ENCODE peak calls at places on chromosomes 5 and 9, in ten cellular contexts. X is nucleus accumbens; Q is activated CD8-positive, alpha-beta memory T cell treated with anti-CD3 and anti-CD28 coated beads, Interleukin-2, amount 10 ng/mL, durations not matched to agents 7 days and 5 days; V is lower lobe of right lung; B is activated CD4-positive, alpha-beta T cell treated with anti-CD3 and anti-CD28 coated beads, Interleukin-2, amount 10 ng/mL, durations not matched to agents 7 days and 5 days; G is ACHN; C is ecto neural progenitor cell; K is left colon; W is activated effector memory CD4-positive, alpha-beta T cell treated with Interleukin-2 at 50 U/mL for 16 hours; T is astrocyte of the spinal cord. E is an unnamed sample.

GRCh38 chr5:122323132-122323548 is 11.1 kb downstream of the SNCAIP start:
- DNase-seq in X (no peak), Q (no peak), V (no peak), B (no peak), G (no peak), C (no peak), K (no peak), W (no peak), T (peak), E (no peak)

GRCh38 chr5:132419517-132420468 is 50.3 kb downstream of the SLC22A5 start:
- DNase-seq in X (peak), Q (peak), V (peak), B (peak), G (peak), C (peak), K (peak), W (peak), T (peak), E (no peak)

GRCh38 chr5:100856462-100856861 is 46.6 kb downstream of the ST8SIA4 start:
- DNase-seq in X (no peak), Q (no peak), V (no peak), B (no peak), G (no peak), C (no peak), K (no peak), W (no peak), T (no peak), E (no peak)

GRCh38 chr5:80406980-80407734 is 707 bp upstream of the ZFYVE16 start:
- DNase-seq in X (no peak), Q (no peak), V (peak), B (peak), G (no peak), C (no peak), K (peak), W (no peak), T (no peak), E (peak)

GRCh38 chr5:93575466-93575865 is 5.6 kb downstream of the NR2F1-AS1 start:
- DNase-seq in X (no peak), Q (no peak), V (no peak), B (no peak), G (no peak), C (no peak), K (no peak), W (no peak), T (peak), E (no peak)

GRCh38 chr5:95728494-95729114 is 2.5 kb upstream of the RHOBTB3 start:
- DNase-seq in X (no peak), Q (no peak), V (no peak), B (no peak), G (no peak), C (no peak), K (no peak), W (no peak), T (no peak), E (no peak)

GRCh38 chr9:88587885-88588628 is 53.1 kb downstream of the NXNL2 start:
- DNase-seq in X (no peak), Q (no peak), V (no peak), B (no peak), G (no peak), C (no peak), K (no peak), W (no peak), T (no peak), E (no peak)

GRCh38 chr9:2281031-2281802 is 266.1 kb downstream of the SMARCA2 start:
- DNase-seq in X (no peak), Q (no peak), V (no peak), B (no peak), G (no peak), C (no peak), K (no peak), W (no peak), T (no peak), E (no peak)

GRCh38 chr9:27154923-27155322 is 45.9 kb downstream of the TEK start:
- DNase-seq in X (no peak), Q (no peak), V (no peak), B (no peak), G (no peak), C (no peak), K (no peak), W (no peak), T (peak), E (no peak)

GRCh38 chr9:94869415-94869838 is 142.9 kb downstream of the AOPEP start:
- DNase-seq in X (no peak), Q (no peak), V (no peak), B (no peak), G (no peak), C (no peak), K (no peak), W (no peak), T (peak), E (no peak)

GRCh38 chr9:136821333-136822031 is 13.7 kb downstream of the RABL6 start:
- DNase-seq in X (no peak), Q (no peak), V (no peak), B (no peak), G (no peak), C (peak), K (no peak), W (no peak), T (peak), E (no peak)

GRCh38 chr5:164562271-164562856 is 1056.9 kb downstream of the MAT2B start:
- DNase-seq in X (no peak), Q (no peak), V (no peak), B (no peak), G (no peak), C (no peak), K (no peak), W (no peak), T (no peak), E (no peak)

GRCh38 chr5:168244838-168245555 is 46.4 kb upstream of the WWC1 start:
- DNase-seq in X (no peak), Q (no peak), V (no peak), B (no peak), G (no peak), C (no peak), K (no peak), W (no peak), T (no peak), E (no peak)

GRCh38 chr5:73644385-73644963 is 18.5 kb downstream of the ARHGEF28 start:
- DNase-seq in X (no peak), Q (no peak), V (no peak), B (no peak), G (no peak), C (no peak), K (no peak), W (no peak), T (no peak), E (no peak)

GRCh38 chr5:169538935-169539334 is 44.6 kb upstream of the SPDL1 start:
- DNase-seq in X (no peak), Q (no peak), V (no peak), B (no peak), G (no peak), C (no peak), K (no peak), W (no peak), T (no peak), E (no peak)

GRCh38 chr5:160397492-160397891 is 2.4 kb downstream of the FAM200C start:
- DNase-seq in X (no peak), Q (no peak), V (no peak), B (no peak), G (no peak), C (no peak), K (no peak), W (no peak), T (no peak), E (no peak)

GRCh38 chr5:111299831-111300432 is 75.7 kb downstream of the CAMK4 start:
- DNase-seq in X (no peak), Q (no peak), V (no peak), B (no peak), G (no peak), C (no peak), K (no peak), W (no peak), T (no peak), E (no peak)

GRCh38 chr5:177402271-177403043 is 2.0 kb upstream of the PFN3 start:
- DNase-seq in X (peak), Q (peak), V (peak), B (peak), G (peak), C (peak), K (peak), W (peak), T (no peak), E (no peak)

GRCh38 chr5:65577141-65577540 is 14.0 kb downstream of the PPWD1 start:
- DNase-seq in X (no peak), Q (no peak), V (no peak), B (no peak), G (no peak), C (no peak), K (no peak), W (no peak), T (peak), E (no peak)

GRCh38 chr9:82456621-82457020 is 468.0 kb downstream of the SPATA31D1 start:
- DNase-seq in X (no peak), Q (no peak), V (no peak), B (no peak), G (no peak), C (no peak), K (no peak), W (no peak), T (peak), E (no peak)

GRCh38 chr9:38650564-38650963 is 30.2 kb upstream of the ANKRD18A start:
- DNase-seq in X (no peak), Q (no peak), V (no peak), B (no peak), G (no peak), C (no peak), K (no peak), W (no peak), T (no peak), E (no peak)

GRCh38 chr5:117813850-117814249 is 1174.5 kb downstream of the DTWD2 start:
- DNase-seq in X (no peak), Q (no peak), V (no peak), B (no peak), G (no peak), C (no peak), K (no peak), W (no peak), T (no peak), E (no peak)

GRCh38 chr9:137789295-137789895 is 88.2 kb upstream of the CACNA1B start:
- DNase-seq in X (no peak), Q (no peak), V (no peak), B (no peak), G (no peak), C (no peak), K (no peak), W (no peak), T (no peak), E (no peak)

GRCh38 chr9:96532173-96532572 is 82.2 kb downstream of the HABP4 start:
- DNase-seq in X (no peak), Q (no peak), V (no peak), B (no peak), G (no peak), C (no peak), K (no peak), W (no peak), T (no peak), E (no peak)

GRCh38 chr5:57503433-57503832 is 20.8 kb upstream of the ACTBL2 start:
- DNase-seq in X (no peak), Q (no peak), V (no peak), B (no peak), G (no peak), C (no peak), K (no peak), W (no peak), T (peak), E (no peak)

GRCh38 chr5:172399826-172400225 is 54.5 kb downstream of the SH3PXD2B start:
- DNase-seq in X (no peak), Q (no peak), V (no peak), B (no peak), G (no peak), C (no peak), K (no peak), W (no peak), T (no peak), E (no peak)

GRCh38 chr5:168346417-168346816 is 55.0 kb downstream of the WWC1 start:
- DNase-seq in X (no peak), Q (no peak), V (no peak), B (no peak), G (peak), C (no peak), K (peak), W (no peak), T (no peak), E (no peak)

GRCh38 chr5:64979518-64979917 is 210.8 kb downstream of the CWC27 start:
- DNase-seq in X (no peak), Q (no peak), V (no peak), B (no peak), G (no peak), C (no peak), K (no peak), W (no peak), T (no peak), E (no peak)

GRCh38 chr5:120848883-120849282 is 384.8 kb downstream of the PRR16 start:
- DNase-seq in X (no peak), Q (no peak), V (no peak), B (no peak), G (no peak), C (no peak), K (no peak), W (no peak), T (no peak), E (no peak)

GRCh38 chr5:6849569-6849968 is 136.3 kb downstream of the TENT4A start:
- DNase-seq in X (no peak), Q (peak), V (no peak), B (no peak), G (no peak), C (no peak), K (no peak), W (no peak), T (no peak), E (no peak)

GRCh38 chr5:134223406-134224251 is 2.2 kb downstream of the PPP2CA start:
- DNase-seq in X (no peak), Q (no peak), V (no peak), B (no peak), G (no peak), C (no peak), K (no peak), W (no peak), T (no peak), E (no peak)

GRCh38 chr9:133893191-133893994 is 98.7 kb downstream of the VAV2 start:
- DNase-seq in X (no peak), Q (no peak), V (no peak), B (no peak), G (no peak), C (no peak), K (no peak), W (no peak), T (no peak), E (no peak)

GRCh38 chr5:57725628-57726504 is 243.3 kb upstream of the ACTBL2 start:
- DNase-seq in X (no peak), Q (no peak), V (no peak), B (no peak), G (no peak), C (no peak), K (no peak), W (no peak), T (no peak), E (no peak)

GRCh38 chr5:170265527-170265926 is 32.0 kb downstream of the LCP2 start:
- DNase-seq in X (peak), Q (no peak), V (no peak), B (no peak), G (no peak), C (no peak), K (no peak), W (no peak), T (no peak), E (peak)

GRCh38 chr5:123450641-123451421 is 27.6 kb upstream of the CEP120 start:
- DNase-seq in X (no peak), Q (no peak), V (no peak), B (no peak), G (no peak), C (no peak), K (no peak), W (no peak), T (peak), E (no peak)

GRCh38 chr5:78627766-78628165 is 20.8 kb downstream of the LHFPL2 start:
- DNase-seq in X (no peak), Q (no peak), V (no peak), B (no peak), G (no peak), C (no peak), K (no peak), W (no peak), T (peak), E (no peak)